ENCODE peak calls at places on chromosomes 2 and 18, in six cellular contexts. R is SK-N-SH, B is H1, W is HCT116, L is K562, I is GM12878. C is an unnamed sample.

GRCh38 chr2:147182260-147182659 is 662.6 kb upstream of the ACVR2A start:
- DNase-seq in W (no peak), I (peak; percentile 84), R (no peak), B (no peak), L (no peak), C (no peak)

GRCh38 chr18:36394486-36394885 is 97.0 kb downstream of the FHOD3 start:
- DNase-seq in B (no peak), R (no peak), L (no peak), W (no peak), I (no peak), C (no peak)

GRCh38 chr18:22489694-22490093 is 72.0 kb upstream of the CTAGE1 start:
- DNase-seq in B (no peak), L (no peak), I (no peak), R (no peak), W (no peak), C (no peak)

GRCh38 chr2:241230435-241230834 is 42.0 kb downstream of the ANO7 start:
- DNase-seq in I (no peak), L (no peak), B (no peak), R (no peak), W (no peak), C (no peak)

GRCh38 chr2:8872821-8873432 is 35.5 kb upstream of the KIDINS220 start:
- DNase-seq in I (peak; percentile 17), R (peak; percentile 63), W (peak; percentile 50), B (no peak), L (peak; percentile 32), C (peak; percentile 64)

GRCh38 chr18:58694720-58695468 is 23.6 kb downstream of the MALT1 start:
- DNase-seq in W (no peak), L (peak; percentile 22), B (no peak), I (no peak), R (peak; percentile 37), C (no peak)

GRCh38 chr2:197889041-197889440 is 84.6 kb downstream of the PLCL1 start:
- DNase-seq in R (no peak), B (no peak), L (peak; percentile 21), I (peak; percentile 77), W (no peak), C (no peak)

GRCh38 chr2:78118037-78118436 is 595.9 kb upstream of the LRRTM4 start:
- DNase-seq in I (no peak), R (no peak), L (no peak), W (no peak), B (no peak), C (no peak)

GRCh38 chr2:46181789-46182530 is 115.2 kb upstream of the EPAS1 start:
- DNase-seq in I (no peak), L (peak; percentile 17), W (no peak), B (no peak), R (no peak), C (no peak)

GRCh38 chr2:45394216-45394615 is 216.9 kb downstream of the SRBD1 start:
- DNase-seq in I (no peak), W (no peak), R (no peak), B (no peak), L (no peak), C (no peak)

GRCh38 chr18:55320399-55321255 is 267.4 kb downstream of the TCF4 start:
- DNase-seq in L (no peak), W (no peak), R (no peak), B (no peak), I (no peak), C (no peak)

GRCh38 chr2:230934291-230935131 is 9.5 kb upstream of the GPR55 start:
- DNase-seq in I (no peak), W (no peak), R (no peak), B (peak; percentile 40), L (no peak), C (no peak)

GRCh38 chr18:13392899-13393298 is 174.3 kb downstream of the LDLRAD4 start:
- DNase-seq in I (no peak), L (no peak), B (peak; percentile 37), W (no peak), R (no peak), C (no peak)

GRCh38 chr2:88159955-88160415 is 10.2 kb upstream of the THNSL2 start:
- DNase-seq in I (peak; percentile 4), L (peak; percentile 68), B (no peak), W (peak; percentile 52), R (peak; percentile 75), C (peak; percentile 25)

GRCh38 chr2:72131916-72132841 is 15.5 kb downstream of the CYP26B1 start:
- DNase-seq in I (no peak), L (no peak), R (peak; percentile 16), B (peak; percentile 37), W (no peak), C (no peak)

GRCh38 chr2:171482877-171483276 is 39.4 kb upstream of the CYBRD1 start:
- DNase-seq in L (no peak), I (no peak), B (no peak), R (no peak), W (no peak), C (no peak)

GRCh38 chr2:213002383-213002782 is 149.0 kb downstream of the IKZF2 start:
- DNase-seq in B (no peak), R (no peak), L (no peak), I (no peak), W (no peak), C (no peak)

GRCh38 chr2:180742809-180743208 is 237.6 kb upstream of the UBE2E3 start:
- DNase-seq in B (no peak), R (no peak), I (no peak), W (no peak), L (no peak), C (no peak)

GRCh38 chr2:191569025-191569424 is 108.9 kb upstream of the NABP1 start:
- DNase-seq in L (no peak), W (no peak), B (no peak), I (no peak), R (no peak), C (no peak)
- TF ChIP-seq JUND in L (no peak), W (no peak), B (no peak), I (no peak), R (no peak), C (no peak)

DNA sequence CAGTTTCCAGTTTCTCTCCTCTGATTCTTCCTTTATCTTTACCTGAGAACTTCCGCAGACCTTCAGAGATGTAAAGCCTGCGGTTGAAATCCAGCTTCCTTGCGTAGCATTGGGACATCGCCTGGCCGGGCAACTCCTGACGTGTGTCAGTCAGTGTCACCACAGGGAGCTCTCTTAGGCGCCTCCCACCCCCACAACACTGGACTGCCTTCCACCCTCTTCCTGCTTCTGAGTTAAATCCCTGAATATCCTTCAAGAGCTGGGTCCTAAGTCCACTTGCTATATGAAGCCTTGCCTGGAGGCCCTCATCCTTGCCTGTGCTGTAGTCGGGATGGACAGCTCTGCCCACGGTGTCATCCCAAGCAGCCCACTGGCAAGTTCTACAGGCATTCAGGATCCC is 179.4 kb downstream of the SEPTIN10 start:
- DNase-seq in B (no peak), R (no peak), I (no peak), W (no peak), L (no peak), C (no peak)
- TF ChIP-seq JUND in B (no peak), R (no peak), I (no peak), W (no peak), L (no peak), C (no peak)

DNA sequence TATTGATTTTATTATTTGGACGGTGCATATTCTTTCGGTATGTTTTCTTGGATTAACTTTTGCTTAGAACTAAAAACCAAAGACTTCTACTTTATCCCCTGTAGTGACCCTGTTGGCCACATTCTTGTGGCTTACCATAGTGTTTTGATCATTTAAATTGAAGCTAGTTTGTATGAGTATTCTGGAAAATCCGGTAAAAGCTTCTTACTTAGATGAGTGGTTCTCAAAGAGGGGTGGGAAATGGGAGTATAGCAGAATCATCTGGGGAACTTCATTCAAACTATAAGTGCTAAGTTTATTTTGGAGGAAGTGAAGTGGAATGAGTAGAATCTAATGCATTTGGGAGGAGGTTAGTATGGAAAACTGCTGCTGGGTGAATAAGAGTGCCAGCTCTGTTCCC is 3.8 kb downstream of the PPP1CB start:
- DNase-seq in B (no peak), I (no peak), W (no peak), L (no peak), R (no peak), C (no peak)
- TF ChIP-seq JUND in B (no peak), I (no peak), W (no peak), L (no peak), R (no peak), C (no peak)

GRCh38 chr2:236769981-236770671 is 200.5 kb downstream of the ACKR3 start:
- DNase-seq in R (no peak), W (no peak), I (no peak), B (no peak), L (no peak), C (no peak)
- TF ChIP-seq JUND in R (peak; percentile 72), W (peak; percentile 30), I (no peak), B (no peak), L (no peak), C (no peak)

GRCh38 chr18:73118121-73118816 is 250.5 kb upstream of the NETO1 start:
- DNase-seq in B (no peak), R (no peak), L (no peak), W (no peak), I (no peak), C (no peak)
- TF ChIP-seq JUND in B (no peak), R (no peak), L (no peak), W (no peak), I (no peak), C (no peak)

DNA sequence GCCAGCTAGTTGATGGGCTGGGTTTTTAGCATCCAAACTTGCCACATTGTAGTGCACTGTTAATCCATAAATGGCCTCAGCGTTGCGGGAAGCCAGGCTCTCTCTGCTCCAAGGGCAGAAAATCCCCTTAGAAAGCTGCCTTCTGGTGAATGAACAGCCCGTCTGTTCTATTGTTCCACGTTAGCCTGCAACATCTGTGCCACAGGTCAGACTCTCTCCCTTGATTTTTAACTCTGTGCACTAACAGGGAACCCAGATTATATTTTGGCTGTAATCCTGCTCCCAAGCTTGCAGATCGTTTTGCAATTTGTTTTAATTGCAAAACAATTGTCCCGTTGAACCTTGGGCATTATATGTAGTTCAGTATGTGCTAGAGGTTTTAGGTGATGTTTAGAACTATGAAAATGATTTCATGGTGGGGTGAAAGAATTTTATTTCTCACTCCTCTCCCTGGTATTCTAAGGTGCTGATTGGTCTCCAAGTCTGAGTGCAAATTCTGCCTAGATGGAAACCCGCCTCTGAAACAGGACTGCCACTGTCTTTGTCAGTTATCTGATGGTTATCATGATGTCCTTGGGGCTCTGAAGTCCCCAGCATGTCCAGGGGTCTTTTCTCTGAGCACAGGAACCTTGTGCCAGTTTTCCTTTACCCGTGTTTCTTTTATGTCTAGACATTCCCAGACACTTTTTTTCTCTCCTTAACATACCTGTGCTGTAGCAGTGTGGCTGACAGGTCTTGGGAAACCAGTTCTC is 106.6 kb downstream of the MAP4K4 start:
- DNase-seq in R (peak; percentile 39), B (no peak), I (no peak), W (no peak), L (no peak), C (no peak)
- TF ChIP-seq JUND in R (no peak), B (no peak), I (no peak), W (no peak), L (no peak), C (no peak)

GRCh38 chr18:44961288-44961687 is 280.6 kb downstream of the SETBP1 start:
- DNase-seq in I (no peak), W (no peak), B (no peak), R (no peak), L (no peak), C (no peak)
- TF ChIP-seq JUND in I (no peak), W (no peak), B (no peak), R (no peak), L (no peak), C (no peak)